ENCODE peak calls at places on chromosomes 13 and 19, in seven cellular contexts. One of them, this sample, is unnamed. For H3K27me3, the result is how much of the 10 kb centered on the place peaks cover.

GRCh38 chr13:75079226-75079625 is 402.7 kb downstream of the TBC1D4 start:
- DNase-seq in tibial nerve: no peak
- DNase-seq in CD4-positive, CD25-positive, alpha-beta regulatory T cell: no peak
- DNase-seq in aorta: no peak
- DNase-seq in heart right ventricle: no peak
- DNase-seq in right lobe of liver: no peak
- DNase-seq in CD8-positive, alpha-beta T cell: no peak
- DNase-seq in this sample: no peak

GRCh38 chr19:53308339-53308811 is 25.2 kb upstream of the ZNF845 start:
- DNase-seq in CD4-positive, CD25-positive, alpha-beta regulatory T cell: no peak
- DNase-seq in heart right ventricle: peak
- DNase-seq in tibial nerve: no peak
- DNase-seq in CD8-positive, alpha-beta T cell: no peak
- DNase-seq in aorta: no peak
- DNase-seq in right lobe of liver: no peak
- DNase-seq in this sample: no peak

GRCh38 chr19:56836059-56836458 is 4.5 kb downstream of the PEG3 start:
- DNase-seq in right lobe of liver: no peak
- DNase-seq in aorta: no peak
- DNase-seq in tibial nerve: no peak
- DNase-seq in CD4-positive, CD25-positive, alpha-beta regulatory T cell: no peak
- DNase-seq in CD8-positive, alpha-beta T cell: no peak
- DNase-seq in heart right ventricle: no peak
- DNase-seq in this sample: no peak

GRCh38 chr13:73133536-73133935 is 74.7 kb downstream of the KLF5 start:
- DNase-seq in right lobe of liver: no peak
- DNase-seq in aorta: no peak
- DNase-seq in heart right ventricle: no peak
- DNase-seq in CD4-positive, CD25-positive, alpha-beta regulatory T cell: no peak
- DNase-seq in CD8-positive, alpha-beta T cell: no peak
- DNase-seq in tibial nerve: no peak
- DNase-seq in this sample: no peak

GRCh38 chr13:110062077-110062776 is 244.7 kb downstream of the COL4A1 start:
- DNase-seq in heart right ventricle: peak
- DNase-seq in tibial nerve: no peak
- DNase-seq in CD4-positive, CD25-positive, alpha-beta regulatory T cell: no peak
- DNase-seq in aorta: no peak
- DNase-seq in CD8-positive, alpha-beta T cell: no peak
- DNase-seq in right lobe of liver: peak
- DNase-seq in this sample: no peak

GRCh38 chr19:49071860-49072547 is 495 bp downstream of the KCNA7 start:
- DNase-seq in CD4-positive, CD25-positive, alpha-beta regulatory T cell: no peak
- DNase-seq in right lobe of liver: no peak
- DNase-seq in heart right ventricle: no peak
- DNase-seq in CD8-positive, alpha-beta T cell: no peak
- DNase-seq in tibial nerve: no peak
- DNase-seq in aorta: no peak
- DNase-seq in this sample: no peak

GRCh38 chr13:110109910-110110309 is 197.0 kb downstream of the COL4A1 start:
- DNase-seq in right lobe of liver: no peak
- DNase-seq in CD8-positive, alpha-beta T cell: no peak
- DNase-seq in CD4-positive, CD25-positive, alpha-beta regulatory T cell: no peak
- DNase-seq in heart right ventricle: peak
- DNase-seq in tibial nerve: no peak
- DNase-seq in aorta: peak
- DNase-seq in this sample: peak

GRCh38 chr13:25111557-25111956 is 15.6 kb downstream of the PABPC3 start:
- DNase-seq in heart right ventricle: no peak
- DNase-seq in CD8-positive, alpha-beta T cell: no peak
- DNase-seq in right lobe of liver: no peak
- DNase-seq in aorta: no peak
- DNase-seq in CD4-positive, CD25-positive, alpha-beta regulatory T cell: no peak
- DNase-seq in tibial nerve: no peak
- DNase-seq in this sample: no peak

GRCh38 chr13:71864981-71865857 is 1.8 kb downstream of the DACH1 start:
- DNase-seq in CD4-positive, CD25-positive, alpha-beta regulatory T cell: no peak
- DNase-seq in tibial nerve: no peak
- DNase-seq in right lobe of liver: peak
- DNase-seq in CD8-positive, alpha-beta T cell: no peak
- DNase-seq in aorta: peak
- DNase-seq in heart right ventricle: peak
- DNase-seq in this sample: no peak

GRCh38 chr13:79995334-79995733 is 345.6 kb downstream of the SPRY2 start:
- DNase-seq in tibial nerve: no peak
- DNase-seq in heart right ventricle: no peak
- DNase-seq in CD8-positive, alpha-beta T cell: no peak
- DNase-seq in aorta: no peak
- DNase-seq in right lobe of liver: no peak
- DNase-seq in CD4-positive, CD25-positive, alpha-beta regulatory T cell: no peak
- DNase-seq in this sample: no peak

GRCh38 chr19:35559281-35559659 is 4.2 kb downstream of the ATP4A start:
- DNase-seq in CD4-positive, CD25-positive, alpha-beta regulatory T cell: no peak
- DNase-seq in tibial nerve: no peak
- DNase-seq in right lobe of liver: no peak
- DNase-seq in aorta: no peak
- DNase-seq in CD8-positive, alpha-beta T cell: no peak
- DNase-seq in heart right ventricle: no peak
- DNase-seq in this sample: no peak

GRCh38 chr13:21014139-21014665 is 47.2 kb downstream of the LATS2 start:
- DNase-seq in heart right ventricle: no peak
- DNase-seq in CD4-positive, CD25-positive, alpha-beta regulatory T cell: no peak
- DNase-seq in aorta: no peak
- DNase-seq in CD8-positive, alpha-beta T cell: no peak
- DNase-seq in tibial nerve: no peak
- DNase-seq in right lobe of liver: no peak
- DNase-seq in this sample: no peak

GRCh38 chr19:49861541-49862410 is 5.6 kb downstream of the PNKP start:
- DNase-seq in CD8-positive, alpha-beta T cell: no peak
- DNase-seq in aorta: peak
- DNase-seq in heart right ventricle: no peak
- DNase-seq in tibial nerve: no peak
- DNase-seq in right lobe of liver: peak
- DNase-seq in CD4-positive, CD25-positive, alpha-beta regulatory T cell: no peak
- DNase-seq in this sample: no peak

GRCh38 chr13:111082240-111082639 is 32.9 kb upstream of the ARHGEF7 start:
- DNase-seq in right lobe of liver: no peak
- DNase-seq in CD8-positive, alpha-beta T cell: no peak
- DNase-seq in tibial nerve: no peak
- DNase-seq in aorta: no peak
- DNase-seq in CD4-positive, CD25-positive, alpha-beta regulatory T cell: no peak
- DNase-seq in heart right ventricle: no peak
- DNase-seq in this sample: no peak

GRCh38 chr13:43239441-43239840 is 216.1 kb downstream of the DNAJC15 start:
- DNase-seq in heart right ventricle: no peak
- DNase-seq in CD4-positive, CD25-positive, alpha-beta regulatory T cell: no peak
- DNase-seq in tibial nerve: no peak
- DNase-seq in CD8-positive, alpha-beta T cell: no peak
- DNase-seq in right lobe of liver: no peak
- DNase-seq in aorta: no peak
- DNase-seq in this sample: no peak

GRCh38 chr13:32284927-32285632 is 30.1 kb downstream of the ZAR1L start:
- DNase-seq in tibial nerve: peak
- DNase-seq in CD4-positive, CD25-positive, alpha-beta regulatory T cell: no peak
- DNase-seq in aorta: no peak
- DNase-seq in heart right ventricle: no peak
- DNase-seq in CD8-positive, alpha-beta T cell: no peak
- DNase-seq in right lobe of liver: no peak
- DNase-seq in this sample: no peak

DNA sequence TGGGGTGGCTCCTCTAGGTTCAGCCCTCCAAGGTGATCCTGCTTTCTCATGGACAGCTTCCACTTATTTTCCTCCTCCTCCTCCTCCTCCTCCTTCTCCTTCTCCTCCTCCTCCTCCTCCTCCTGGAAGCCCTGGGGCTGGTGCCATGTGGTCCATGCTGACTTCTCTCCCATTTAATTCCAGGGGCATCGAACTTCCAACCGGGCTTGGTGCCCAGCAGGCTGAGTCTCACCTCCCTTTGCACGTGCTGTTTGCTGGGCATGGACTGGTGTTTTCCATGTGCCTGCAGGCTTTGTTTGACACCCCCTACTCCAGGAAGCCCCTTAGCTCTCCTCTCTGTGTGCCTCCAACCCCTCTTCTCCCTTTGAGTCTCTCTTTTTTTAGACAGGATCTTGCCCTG is 3.7 kb downstream of the MAST3 start:
- DNase-seq in right lobe of liver: peak
- DNase-seq in aorta: no peak
- DNase-seq in heart right ventricle: no peak
- DNase-seq in CD8-positive, alpha-beta T cell: no peak
- DNase-seq in CD4-positive, CD25-positive, alpha-beta regulatory T cell: no peak
- DNase-seq in tibial nerve: no peak
- DNase-seq in this sample: no peak
- H3K27ac ChIP-seq in right lobe of liver: no peak
- H3K27ac ChIP-seq in aorta: no peak
- H3K27ac ChIP-seq in heart right ventricle: no peak
- H3K27ac ChIP-seq in CD8-positive, alpha-beta T cell: no peak
- H3K27ac ChIP-seq in CD4-positive, CD25-positive, alpha-beta regulatory T cell: no peak
- H3K27ac ChIP-seq in tibial nerve: no peak
- H3K27ac ChIP-seq in this sample: peak

GRCh38 chr13:99085846-99086148 is 107.9 kb upstream of the DOCK9 start:
- DNase-seq in aorta: no peak
- DNase-seq in heart right ventricle: no peak
- DNase-seq in CD4-positive, CD25-positive, alpha-beta regulatory T cell: no peak
- DNase-seq in right lobe of liver: no peak
- DNase-seq in tibial nerve: no peak
- DNase-seq in CD8-positive, alpha-beta T cell: no peak
- DNase-seq in this sample: no peak

GRCh38 chr13:99086869-99087129 is 108.9 kb upstream of the DOCK9 start:
- DNase-seq in heart right ventricle: no peak
- DNase-seq in aorta: peak
- DNase-seq in right lobe of liver: no peak
- DNase-seq in CD4-positive, CD25-positive, alpha-beta regulatory T cell: peak
- DNase-seq in tibial nerve: peak
- DNase-seq in CD8-positive, alpha-beta T cell: peak
- DNase-seq in this sample: no peak

GRCh38 chr13:99086149-99086868 is 108.4 kb upstream of the DOCK9 start:
- DNase-seq in aorta: peak
- DNase-seq in tibial nerve: peak
- DNase-seq in right lobe of liver: peak
- DNase-seq in CD8-positive, alpha-beta T cell: peak
- DNase-seq in CD4-positive, CD25-positive, alpha-beta regulatory T cell: peak
- DNase-seq in heart right ventricle: peak
- DNase-seq in this sample: no peak

GRCh38 chr13:99083976-99084375 is 106.1 kb upstream of the DOCK9 start:
- DNase-seq in CD4-positive, CD25-positive, alpha-beta regulatory T cell: peak
- DNase-seq in aorta: no peak
- DNase-seq in tibial nerve: no peak
- DNase-seq in CD8-positive, alpha-beta T cell: no peak
- DNase-seq in right lobe of liver: no peak
- DNase-seq in heart right ventricle: no peak
- DNase-seq in this sample: no peak

GRCh38 chr13:99085139-99085845 is 107.4 kb upstream of the DOCK9 start:
- DNase-seq in CD4-positive, CD25-positive, alpha-beta regulatory T cell: peak
- DNase-seq in aorta: no peak
- DNase-seq in tibial nerve: peak
- DNase-seq in right lobe of liver: no peak
- DNase-seq in CD8-positive, alpha-beta T cell: peak
- DNase-seq in heart right ventricle: no peak
- DNase-seq in this sample: no peak
- H3K27me3 ChIP-seq in CD4-positive, CD25-positive, alpha-beta regulatory T cell: under half
- H3K27me3 ChIP-seq in aorta: under half
- H3K27me3 ChIP-seq in tibial nerve: under half
- H3K27me3 ChIP-seq in right lobe of liver: under half
- H3K27me3 ChIP-seq in CD8-positive, alpha-beta T cell: under half
- H3K27me3 ChIP-seq in heart right ventricle: half or more
- H3K27me3 ChIP-seq in this sample: under half

DNA sequence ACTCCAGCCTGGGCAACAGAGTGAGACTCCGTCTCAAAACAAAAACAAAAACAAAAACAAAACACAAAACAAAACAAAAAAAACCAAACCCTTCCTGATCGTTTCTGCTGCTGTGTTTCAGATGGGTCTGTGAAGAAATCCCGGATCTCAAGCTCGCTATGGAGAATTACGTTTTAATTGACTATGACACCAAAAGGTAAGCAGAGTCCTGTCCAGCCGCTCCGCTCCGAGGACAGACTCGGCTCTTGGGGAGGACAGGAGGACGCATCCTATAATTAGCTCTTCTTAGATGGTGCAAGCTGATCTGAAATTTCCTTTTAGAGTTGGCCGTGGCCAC is 22.0 kb downstream of the DOT1L start:
- DNase-seq in tibial nerve: no peak
- DNase-seq in right lobe of liver: no peak
- DNase-seq in aorta: no peak
- DNase-seq in CD8-positive, alpha-beta T cell: no peak
- DNase-seq in CD4-positive, CD25-positive, alpha-beta regulatory T cell: no peak
- DNase-seq in heart right ventricle: no peak
- DNase-seq in this sample: no peak
- H3K27ac ChIP-seq in tibial nerve: peak
- H3K27ac ChIP-seq in right lobe of liver: no peak
- H3K27ac ChIP-seq in aorta: no peak
- H3K27ac ChIP-seq in CD8-positive, alpha-beta T cell: no peak
- H3K27ac ChIP-seq in CD4-positive, CD25-positive, alpha-beta regulatory T cell: no peak
- H3K27ac ChIP-seq in heart right ventricle: peak
- H3K27ac ChIP-seq in this sample: peak

GRCh38 chr19:18392936-18393335 is 4.5 kb downstream of the LRRC25 start:
- DNase-seq in tibial nerve: no peak
- DNase-seq in heart right ventricle: no peak
- DNase-seq in aorta: no peak
- DNase-seq in CD8-positive, alpha-beta T cell: no peak
- DNase-seq in CD4-positive, CD25-positive, alpha-beta regulatory T cell: no peak
- DNase-seq in right lobe of liver: no peak
- DNase-seq in this sample: no peak
- H3K27me3 ChIP-seq in tibial nerve: under half
- H3K27me3 ChIP-seq in heart right ventricle: under half
- H3K27me3 ChIP-seq in aorta: under half
- H3K27me3 ChIP-seq in CD8-positive, alpha-beta T cell: under half
- H3K27me3 ChIP-seq in CD4-positive, CD25-positive, alpha-beta regulatory T cell: under half
- H3K27me3 ChIP-seq in right lobe of liver: under half
- H3K27me3 ChIP-seq in this sample: under half

DNA sequence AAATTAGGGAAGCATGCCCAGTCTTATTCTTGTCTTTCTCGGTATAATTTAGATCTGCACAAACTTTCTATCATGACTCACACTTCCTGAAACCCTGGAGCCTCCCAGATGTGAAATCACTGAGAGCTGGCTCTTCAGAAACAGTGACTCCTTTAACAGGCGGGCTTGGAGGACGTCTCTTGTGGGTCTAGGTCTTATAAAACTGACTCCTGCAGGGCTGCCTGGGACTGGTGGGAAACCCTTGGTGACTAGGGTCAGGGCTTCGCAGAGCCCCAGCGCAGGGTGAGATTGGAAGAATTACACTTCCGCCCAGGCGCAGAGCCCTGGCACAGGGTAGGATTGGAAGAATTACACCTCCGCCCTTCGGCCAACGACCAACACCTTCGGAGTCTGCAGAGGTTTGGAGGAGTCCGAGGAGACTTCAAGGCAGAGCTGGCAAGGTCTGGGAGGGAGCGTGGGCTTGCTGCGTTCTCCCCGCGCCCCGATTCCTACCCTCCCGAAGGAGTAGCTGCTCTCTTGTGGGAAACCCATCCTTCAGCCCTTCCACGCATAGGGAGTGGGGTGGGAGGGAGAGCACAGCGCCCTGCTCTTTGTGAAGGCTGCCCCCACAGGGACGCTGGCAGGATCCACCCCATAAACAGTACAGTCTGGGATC is 43.4 kb upstream of the MAP3K10 start:
- DNase-seq in tibial nerve: no peak
- DNase-seq in heart right ventricle: no peak
- DNase-seq in CD8-positive, alpha-beta T cell: no peak
- DNase-seq in CD4-positive, CD25-positive, alpha-beta regulatory T cell: no peak
- DNase-seq in aorta: peak
- DNase-seq in right lobe of liver: no peak
- DNase-seq in this sample: peak
- H3K27ac ChIP-seq in tibial nerve: no peak
- H3K27ac ChIP-seq in heart right ventricle: no peak
- H3K27ac ChIP-seq in CD8-positive, alpha-beta T cell: no peak
- H3K27ac ChIP-seq in CD4-positive, CD25-positive, alpha-beta regulatory T cell: no peak
- H3K27ac ChIP-seq in aorta: no peak
- H3K27ac ChIP-seq in right lobe of liver: no peak
- H3K27ac ChIP-seq in this sample: no peak

This sample was measured in dorsolateral prefrontal cortex.